ENCODE peak calls at places on chromosomes 13 and 19, in four cellular contexts. One of them, this sample, is unnamed.

GRCh38 chr13:25151626-25152025 is 20.5 kb downstream of the AMER2 start:
- DNase-seq in tibial artery: no peak
- DNase-seq in lower lobe of right lung: no peak
- DNase-seq in choroid plexus epithelial cell: no peak
- DNase-seq in this sample: no peak

GRCh38 chr13:87674143-87674772 is 3.1 kb downstream of the SLITRK5 start:
- DNase-seq in tibial artery: no peak
- DNase-seq in lower lobe of right lung: no peak
- DNase-seq in choroid plexus epithelial cell: no peak
- DNase-seq in this sample: no peak

GRCh38 chr19:12797141-12797587 is 4.4 kb downstream of the PRDX2 start:
- DNase-seq in tibial artery: no peak
- DNase-seq in lower lobe of right lung: no peak
- DNase-seq in choroid plexus epithelial cell: no peak
- DNase-seq in this sample: peak; percentile 59

GRCh38 chr19:45115809-45116615 is 23.0 kb downstream of the PPP1R37 start:
- DNase-seq in tibial artery: no peak
- DNase-seq in lower lobe of right lung: no peak
- DNase-seq in choroid plexus epithelial cell: no peak
- DNase-seq in this sample: no peak

GRCh38 chr13:86155756-86156155 is 356.5 kb upstream of the SLITRK6 start:
- DNase-seq in tibial artery: no peak
- DNase-seq in lower lobe of right lung: no peak
- DNase-seq in choroid plexus epithelial cell: no peak
- DNase-seq in this sample: no peak

GRCh38 chr19:50461066-50461875 is 15.0 kb upstream of the EMC10 start:
- DNase-seq in tibial artery: no peak
- DNase-seq in lower lobe of right lung: no peak
- DNase-seq in choroid plexus epithelial cell: peak; percentile 83
- DNase-seq in this sample: no peak

GRCh38 chr13:76974618-76974975 is 17.3 kb upstream of the CLN5 start:
- DNase-seq in tibial artery: no peak
- DNase-seq in lower lobe of right lung: no peak
- DNase-seq in choroid plexus epithelial cell: no peak
- DNase-seq in this sample: no peak

GRCh38 chr13:36685912-36686311 is 12.1 kb downstream of the SERTM1 start:
- DNase-seq in tibial artery: no peak
- DNase-seq in lower lobe of right lung: no peak
- DNase-seq in choroid plexus epithelial cell: peak; percentile 21
- DNase-seq in this sample: no peak

GRCh38 chr19:17052439-17052838 is 22.8 kb downstream of the HAUS8 start:
- DNase-seq in tibial artery: no peak
- DNase-seq in lower lobe of right lung: no peak
- DNase-seq in choroid plexus epithelial cell: peak; percentile 77
- DNase-seq in this sample: no peak

GRCh38 chr13:62706035-62706434 is 1290.4 kb upstream of the PCDH20 start:
- DNase-seq in tibial artery: no peak
- DNase-seq in lower lobe of right lung: no peak
- DNase-seq in choroid plexus epithelial cell: no peak
- DNase-seq in this sample: no peak

GRCh38 chr13:105037064-105037463 is 1498.4 kb downstream of the EFNB2 start:
- DNase-seq in tibial artery: no peak
- DNase-seq in lower lobe of right lung: no peak
- DNase-seq in choroid plexus epithelial cell: no peak
- DNase-seq in this sample: no peak

GRCh38 chr19:15466851-15467733 is 2.7 kb upstream of the RASAL3 start:
- DNase-seq in tibial artery: no peak
- DNase-seq in lower lobe of right lung: no peak
- DNase-seq in choroid plexus epithelial cell: peak; percentile 82
- DNase-seq in this sample: no peak

GRCh38 chr13:94343243-94343585 is 136.3 kb downstream of the DCT start:
- DNase-seq in tibial artery: no peak
- DNase-seq in lower lobe of right lung: no peak
- DNase-seq in choroid plexus epithelial cell: peak; percentile 46
- DNase-seq in this sample: no peak

GRCh38 chr13:75258159-75258782 is 223.7 kb downstream of the TBC1D4 start:
- DNase-seq in tibial artery: no peak
- DNase-seq in lower lobe of right lung: no peak
- DNase-seq in choroid plexus epithelial cell: peak; percentile 81
- DNase-seq in this sample: no peak

GRCh38 chr13:101594936-101595335 is 142.5 kb downstream of the ITGBL1 start:
- DNase-seq in tibial artery: no peak
- DNase-seq in lower lobe of right lung: no peak
- DNase-seq in choroid plexus epithelial cell: no peak
- DNase-seq in this sample: no peak

GRCh38 chr13:101590479-101590878 is 138.0 kb downstream of the ITGBL1 start:
- DNase-seq in tibial artery: no peak
- DNase-seq in lower lobe of right lung: no peak
- DNase-seq in choroid plexus epithelial cell: no peak
- DNase-seq in this sample: no peak
- H3K4me3 ChIP-seq in tibial artery: no peak overlapping the region
- H3K4me3 ChIP-seq in lower lobe of right lung: no peak overlapping the region
- H3K4me3 ChIP-seq in choroid plexus epithelial cell: no peak overlapping the region
- H3K4me3 ChIP-seq in this sample: no peak overlapping the region

DNA sequence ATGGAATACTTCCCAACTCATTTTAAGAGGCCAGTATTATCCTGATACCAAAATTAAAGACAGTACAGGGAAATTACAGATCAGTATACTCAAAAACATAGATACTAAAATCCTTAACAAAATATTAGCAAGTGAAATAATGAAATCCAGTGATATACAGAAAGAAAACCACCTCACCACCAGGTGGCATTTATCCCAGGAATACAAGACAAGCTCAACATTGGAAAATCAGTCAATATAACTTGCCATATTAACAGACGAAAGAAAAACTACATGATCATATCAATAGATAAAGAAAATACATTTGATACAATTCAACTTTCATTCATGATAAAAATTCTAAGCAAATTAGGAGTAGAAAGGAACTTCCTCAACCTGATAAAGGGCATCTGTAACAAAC is 6.7 kb upstream of the GNA15 start:
- DNase-seq in tibial artery: no peak
- DNase-seq in lower lobe of right lung: no peak
- DNase-seq in choroid plexus epithelial cell: peak; percentile 86
- DNase-seq in this sample: no peak
- TF ChIP-seq CTCF in tibial artery: peak; percentile 20
- TF ChIP-seq CTCF in lower lobe of right lung: peak; percentile 58
- TF ChIP-seq CTCF in choroid plexus epithelial cell: peak; percentile 57
- TF ChIP-seq CTCF in this sample: peak; percentile 53

DNA sequence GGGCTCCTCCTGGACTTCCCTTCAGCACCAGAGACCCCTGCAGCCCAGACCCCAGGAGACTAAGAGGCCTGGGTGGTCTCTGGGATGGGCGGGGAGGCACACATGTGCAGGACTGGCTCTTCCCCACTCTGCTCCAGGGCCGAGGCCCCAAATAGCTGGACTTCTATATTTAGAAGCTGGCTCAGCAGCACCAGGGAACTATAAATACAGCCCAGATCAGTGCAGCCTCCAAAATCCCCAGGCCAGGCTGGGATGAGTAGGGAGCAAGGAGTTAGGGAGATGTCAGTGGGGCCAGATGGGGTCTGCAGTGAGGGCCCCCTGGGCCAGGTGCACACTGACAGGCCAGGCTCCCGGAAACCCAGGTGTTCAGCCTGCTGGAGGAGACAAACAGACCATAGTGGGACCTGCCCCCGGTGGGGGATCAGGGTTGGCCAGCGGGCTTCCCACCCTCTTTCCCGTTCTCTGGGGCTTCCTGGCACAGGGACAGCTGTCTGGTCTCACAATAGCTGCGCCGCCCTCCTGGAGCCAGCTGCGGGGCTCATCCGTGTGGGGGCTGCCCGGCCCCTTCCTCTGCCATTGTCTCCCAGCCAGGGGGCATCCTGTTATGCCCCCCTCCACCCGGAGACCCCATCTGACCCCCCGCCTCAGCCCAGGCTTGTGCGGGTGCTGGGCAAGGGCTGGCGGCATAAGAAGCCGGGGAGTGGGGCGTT is 5.5 kb upstream of the ADGRE5 start:
- DNase-seq in tibial artery: peak; percentile 81
- DNase-seq in lower lobe of right lung: no peak
- DNase-seq in choroid plexus epithelial cell: no peak
- DNase-seq in this sample: peak; percentile 66
- H3K4me3 ChIP-seq in tibial artery: no peak overlapping the region
- H3K4me3 ChIP-seq in lower lobe of right lung: peak overlapping the region; percentile 21
- H3K4me3 ChIP-seq in choroid plexus epithelial cell: no peak overlapping the region
- H3K4me3 ChIP-seq in this sample: no peak overlapping the region

GRCh38 chr13:92716749-92717148 is 509.9 kb upstream of the GPC6 start:
- DNase-seq in tibial artery: no peak
- DNase-seq in lower lobe of right lung: no peak
- DNase-seq in choroid plexus epithelial cell: peak; percentile 42
- DNase-seq in this sample: no peak
- TF ChIP-seq CTCF in tibial artery: peak; percentile 42
- TF ChIP-seq CTCF in lower lobe of right lung: peak; percentile 16
- TF ChIP-seq CTCF in choroid plexus epithelial cell: peak; percentile 55
- TF ChIP-seq CTCF in this sample: no peak

GRCh38 chr19:35861640-35862160 is 5.0 kb downstream of the KIRREL2 start:
- DNase-seq in tibial artery: no peak
- DNase-seq in lower lobe of right lung: no peak
- DNase-seq in choroid plexus epithelial cell: no peak
- DNase-seq in this sample: no peak
- H3K4me3 ChIP-seq in tibial artery: no peak overlapping the region
- H3K4me3 ChIP-seq in lower lobe of right lung: no peak overlapping the region
- H3K4me3 ChIP-seq in choroid plexus epithelial cell: no peak overlapping the region
- H3K4me3 ChIP-seq in this sample: no peak overlapping the region

GRCh38 chr13:113791226-113791625 is 32.2 kb downstream of the TMEM255B start:
- DNase-seq in tibial artery: peak; percentile 40
- DNase-seq in lower lobe of right lung: no peak
- DNase-seq in choroid plexus epithelial cell: no peak
- DNase-seq in this sample: no peak
- TF ChIP-seq CTCF in tibial artery: no peak
- TF ChIP-seq CTCF in lower lobe of right lung: no peak
- TF ChIP-seq CTCF in choroid plexus epithelial cell: no peak
- TF ChIP-seq CTCF in this sample: no peak